ENCODE peak calls at places on chromosomes 6 and 20, in ten cellular contexts. V is right cardiac atrium, L is AG04450, R is IMR-90, B is heart left ventricle, A is mesendoderm, O is right lobe of liver, N is epithelial cell of prostate, Z is heart right ventricle, U is uterus. W is an unnamed sample.

GRCh38 chr6:2579241-2579761 is 171.4 kb downstream of the MYLK4 start:
- DNase-seq in Z (no peak), N (no peak), O (no peak), R (peak), V (peak), A (no peak), L (no peak), U (no peak), B (peak), W (no peak)

GRCh38 chr6:35496036-35496850 is 636 bp downstream of the TEAD3 start:
- DNase-seq in A (peak), B (no peak), O (peak), U (peak), V (peak), Z (peak), L (no peak), N (no peak), R (no peak), W (peak)

GRCh38 chr20:20547221-20547875 is 165.1 kb downstream of the RALGAPA2 start:
- DNase-seq in A (no peak), V (no peak), B (no peak), O (no peak), L (peak), Z (no peak), R (peak), U (no peak), N (no peak), W (no peak)

GRCh38 chr20:53763707-53764415 is 170.2 kb upstream of the ZNF217 start:
- DNase-seq in B (no peak), R (peak), U (no peak), Z (no peak), V (no peak), L (no peak), N (no peak), A (peak), O (no peak), W (no peak)

GRCh38 chr6:37503486-37503980 is 3.8 kb upstream of the CCDC167 start:
- DNase-seq in A (no peak), B (no peak), Z (no peak), R (no peak), V (no peak), N (no peak), O (no peak), L (no peak), U (no peak), W (no peak)

GRCh38 chr6:33592280-33592594 is 12.2 kb upstream of the BAK1 start:
- DNase-seq in V (no peak), N (no peak), Z (no peak), L (no peak), A (no peak), R (no peak), O (no peak), U (no peak), B (no peak), W (no peak)

GRCh38 chr6:112163295-112164257 is 76.2 kb downstream of the FAM229B start:
- DNase-seq in B (peak), O (peak), A (peak), R (peak), U (peak), L (no peak), V (peak), Z (peak), N (no peak), W (peak)

GRCh38 chr6:56644366-56644765 is 1.7 kb upstream of the DST start:
- DNase-seq in N (no peak), R (no peak), V (no peak), Z (no peak), B (no peak), A (no peak), O (no peak), U (no peak), L (no peak), W (no peak)

GRCh38 chr6:53999088-53999755 is 112.0 kb upstream of the MLIP start:
- DNase-seq in O (peak), A (no peak), Z (no peak), B (no peak), U (no peak), V (no peak), N (no peak), L (no peak), R (no peak), W (no peak)

GRCh38 chr6:109944448-109944847 is 33.7 kb upstream of the GPR6 start:
- DNase-seq in L (no peak), V (no peak), B (no peak), N (peak), R (no peak), A (peak), Z (no peak), O (no peak), U (no peak), W (peak)

GRCh38 chr6:132089173-132089572 is 138.0 kb upstream of the CCN2 start:
- DNase-seq in Z (no peak), N (no peak), A (no peak), R (no peak), U (no peak), V (no peak), B (no peak), O (no peak), L (no peak), W (no peak)

GRCh38 chr6:165663283-165663735 is 268 bp upstream of the PDE10A start:
- DNase-seq in O (no peak), R (peak), Z (peak), B (peak), N (no peak), A (peak), U (peak), L (no peak), V (peak), W (no peak)

GRCh38 chr6:167485186-167485978 is 160.5 kb downstream of the TTLL2 start:
- DNase-seq in A (no peak), N (no peak), Z (no peak), U (peak), R (no peak), O (no peak), L (no peak), B (peak), V (no peak), W (peak)

GRCh38 chr6:45609141-45609638 is 231.5 kb upstream of the SUPT3H start:
- DNase-seq in A (no peak), V (no peak), Z (no peak), B (no peak), O (no peak), N (no peak), L (peak), U (no peak), R (peak), W (no peak)

GRCh38 chr6:15426395-15426794 is 180.5 kb downstream of the JARID2 start:
- DNase-seq in B (no peak), V (no peak), L (no peak), O (no peak), N (no peak), U (no peak), A (no peak), Z (no peak), R (no peak), W (no peak)

GRCh38 chr20:8389381-8390368 is 257.6 kb downstream of the PLCB1 start:
- DNase-seq in A (peak), B (no peak), R (peak), O (no peak), U (no peak), V (no peak), N (no peak), L (peak), Z (no peak), W (peak)

GRCh38 chr6:164827537-164827936 is 481.9 kb downstream of the C6orf118 start:
- DNase-seq in B (no peak), R (no peak), Z (no peak), O (no peak), L (no peak), V (no peak), N (no peak), A (no peak), U (no peak), W (peak)

GRCh38 chr20:52105045-52105572 is 86.5 kb downstream of the ZFP64 start:
- DNase-seq in N (no peak), B (no peak), Z (peak), R (peak), L (no peak), U (no peak), O (peak), V (peak), A (peak), W (peak)

GRCh38 chr6:20699402-20699801 is 165.1 kb downstream of the CDKAL1 start:
- DNase-seq in B (no peak), O (no peak), N (peak), L (no peak), Z (no peak), V (no peak), R (no peak), A (no peak), U (no peak), W (peak)

GRCh38 chr6:53987527-53987888 is 123.7 kb upstream of the MLIP start:
- DNase-seq in L (no peak), N (no peak), A (no peak), B (no peak), U (no peak), V (no peak), Z (no peak), R (no peak), O (no peak), W (no peak)

GRCh38 chr20:9999660-10000059 is 35.1 kb upstream of the ANKEF1 start:
- DNase-seq in B (no peak), V (no peak), O (no peak), L (no peak), N (no peak), U (no peak), A (no peak), R (no peak), Z (no peak), W (no peak)

GRCh38 chr6:79536615-79536968 is 638 bp downstream of the LCA5 start:
- DNase-seq in U (peak), O (no peak), L (no peak), N (no peak), A (no peak), B (peak), R (peak), V (peak), Z (no peak), W (peak)

GRCh38 chr20:35695245-35695749 is 3.9 kb downstream of the NFS1 start:
- DNase-seq in V (no peak), R (no peak), N (no peak), B (no peak), A (no peak), U (no peak), O (no peak), Z (no peak), L (no peak), W (no peak)

GRCh38 chr6:170143401-170144150 is 147.3 kb downstream of the DLL1 start:
- DNase-seq in V (no peak), Z (no peak), R (no peak), B (peak), U (peak), L (no peak), N (no peak), O (no peak), A (no peak), W (no peak)

GRCh38 chr6:24340998-24341934 is 16.6 kb downstream of the DCDC2 start:
- DNase-seq in B (no peak), V (no peak), N (no peak), U (no peak), Z (no peak), O (no peak), R (no peak), L (no peak), A (no peak), W (no peak)

GRCh38 chr6:44009425-44010321 is 117.6 kb downstream of the MRPL14 start:
- DNase-seq in L (no peak), N (no peak), U (peak), R (peak), V (peak), A (no peak), Z (peak), B (no peak), O (peak), W (no peak)

GRCh38 chr6:2763876-2764540 is 1.2 kb upstream of the WRNIP1 start:
- DNase-seq in N (no peak), U (no peak), L (no peak), B (no peak), A (no peak), V (no peak), O (no peak), R (no peak), Z (no peak), W (no peak)

GRCh38 chr20:36543187-36544133 is 2.1 kb downstream of the MYL9 start:
- DNase-seq in N (no peak), B (peak), R (peak), Z (peak), V (peak), O (peak), U (peak), L (no peak), A (no peak), W (no peak)

GRCh38 chr6:45378324-45378926 is 691 bp upstream of the SUPT3H start:
- DNase-seq in O (peak), R (no peak), N (no peak), A (no peak), L (peak), B (peak), U (no peak), V (peak), Z (peak), W (peak)

DNA sequence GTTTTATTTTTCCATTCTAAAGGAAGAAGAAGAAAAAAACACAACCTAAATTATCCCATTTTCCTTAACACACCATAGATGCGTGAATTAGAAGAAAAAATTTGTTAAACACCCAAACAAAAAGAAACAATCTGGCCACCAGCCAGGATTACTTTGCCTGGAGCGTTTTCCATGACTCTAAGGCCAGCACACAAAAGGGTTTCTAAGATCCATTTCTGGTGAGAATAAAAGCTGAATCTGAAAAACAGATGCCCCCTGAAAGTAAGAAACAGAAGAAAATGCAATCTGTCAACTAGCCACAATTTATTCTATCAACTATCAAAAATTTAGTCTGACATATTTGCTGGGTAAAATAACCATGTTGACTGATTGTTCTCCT is 267.2 kb upstream of the SULF2 start:
- DNase-seq in A (no peak), B (no peak), Z (no peak), V (no peak), R (no peak), N (no peak), O (no peak), U (no peak), L (no peak), W (peak)
- H3K27ac ChIP-seq in A (no peak), B (no peak), Z (no peak), V (no peak), R (no peak), N (no peak), O (no peak), U (no peak), L (no peak), W (peak)

GRCh38 chr6:149476789-149477455 is 7.9 kb downstream of the ZC3H12D start:
- DNase-seq in V (no peak), Z (no peak), R (no peak), N (no peak), L (no peak), A (no peak), O (no peak), B (no peak), U (no peak), W (no peak)
- H3K27ac ChIP-seq in V (no peak), Z (no peak), R (no peak), N (no peak), L (no peak), A (no peak), O (no peak), B (no peak), U (no peak), W (no peak)

GRCh38 chr20:16256981-16257380 is 316.3 kb downstream of the KIF16B start:
- DNase-seq in B (no peak), R (no peak), Z (no peak), A (no peak), L (no peak), U (no peak), V (no peak), N (no peak), O (no peak), W (no peak)
- H3K27ac ChIP-seq in B (no peak), R (no peak), Z (no peak), A (no peak), L (no peak), U (no peak), V (no peak), N (no peak), O (no peak), W (no peak)

GRCh38 chr20:44592366-44592765 is 10.0 kb downstream of the PKIG start:
- DNase-seq in L (no peak), O (no peak), R (no peak), V (no peak), B (no peak), A (no peak), U (no peak), Z (no peak), N (no peak), W (no peak)

GRCh38 chr20:44596876-44597275 is 14.5 kb downstream of the PKIG start:
- DNase-seq in B (no peak), U (no peak), Z (no peak), R (no peak), O (no peak), N (no peak), A (no peak), L (no peak), V (no peak), W (no peak)

GRCh38 chr20:44593721-44594120 is 11.3 kb downstream of the PKIG start:
- DNase-seq in Z (no peak), V (no peak), A (no peak), R (no peak), B (no peak), N (no peak), U (no peak), O (no peak), L (no peak), W (no peak)

GRCh38 chr20:44596010-44596409 is 13.6 kb downstream of the PKIG start:
- DNase-seq in A (no peak), L (no peak), Z (no peak), O (no peak), U (no peak), R (no peak), B (no peak), N (no peak), V (no peak), W (no peak)

DNA sequence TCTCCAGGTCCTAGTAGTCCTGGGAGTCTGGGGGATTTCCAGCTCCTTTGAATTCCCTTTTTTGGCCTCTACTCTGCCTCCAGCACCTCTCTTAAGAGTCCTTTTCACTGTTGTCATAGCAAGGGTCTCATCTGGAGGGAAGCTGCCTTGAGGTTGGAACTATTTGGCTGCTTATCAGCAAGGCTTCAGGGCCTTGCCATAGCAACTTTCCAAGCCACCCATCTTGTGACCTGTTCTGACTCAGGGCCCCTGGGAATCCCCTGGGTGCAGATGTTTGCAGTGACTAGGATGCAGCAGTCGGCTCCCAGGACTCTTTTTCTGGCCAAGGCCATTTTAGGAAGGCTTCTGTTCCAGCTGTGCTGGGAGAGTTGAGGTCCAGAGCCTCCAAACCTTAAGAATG is 12.4 kb downstream of the PKIG start:
- DNase-seq in R (peak), Z (peak), A (peak), O (no peak), B (peak), U (no peak), L (peak), N (no peak), V (no peak), W (no peak)
- H3K27ac ChIP-seq in R (no peak), Z (peak), A (no peak), O (no peak), B (peak), U (peak), L (peak), N (no peak), V (peak), W (no peak)

GRCh38 chr6:98845201-98846020 is 11.0 kb downstream of the POU3F2 start:
- DNase-seq in O (peak), Z (peak), N (peak), U (peak), R (peak), B (peak), V (peak), A (peak), L (peak), W (peak)
- H3K27ac ChIP-seq in O (no peak), Z (no peak), N (no peak), U (no peak), R (no peak), B (no peak), V (no peak), A (no peak), L (no peak), W (no peak)